ENCODE peak calls at places on chromosome 1, in ten cellular contexts. One of them, this sample, is unnamed.

GRCh38 chr1:225526878-225527277 is 99.0 kb upstream of the LBR start:
- DNase-seq in NT2/D1: no peak
- DNase-seq in adipocyte: no peak
- DNase-seq in DND-41: no peak
- DNase-seq in tibial artery: no peak
- DNase-seq in pancreas: no peak
- DNase-seq in fibroblast of lung: no peak
- DNase-seq in CD8-positive, alpha-beta T cell: no peak
- DNase-seq in heart left ventricle: no peak
- DNase-seq in upper lobe of right lung: no peak
- DNase-seq in this sample: no peak

GRCh38 chr1:65026235-65026634 is 59.9 kb upstream of the JAK1 start:
- DNase-seq in heart left ventricle: no peak
- DNase-seq in fibroblast of lung: no peak
- DNase-seq in CD8-positive, alpha-beta T cell: no peak
- DNase-seq in upper lobe of right lung: no peak
- DNase-seq in adipocyte: no peak
- DNase-seq in tibial artery: no peak
- DNase-seq in pancreas: no peak
- DNase-seq in NT2/D1: peak; percentile 55
- DNase-seq in DND-41: no peak
- DNase-seq in this sample: no peak

GRCh38 chr1:61119085-61119484 is 36.7 kb downstream of the NFIA start:
- DNase-seq in DND-41: no peak
- DNase-seq in tibial artery: no peak
- DNase-seq in fibroblast of lung: no peak
- DNase-seq in adipocyte: no peak
- DNase-seq in upper lobe of right lung: no peak
- DNase-seq in pancreas: no peak
- DNase-seq in NT2/D1: no peak
- DNase-seq in heart left ventricle: no peak
- DNase-seq in CD8-positive, alpha-beta T cell: no peak
- DNase-seq in this sample: no peak

GRCh38 chr1:226248091-226248490 is 24.6 kb downstream of the MIXL1 start:
- DNase-seq in fibroblast of lung: peak; percentile 68
- DNase-seq in pancreas: no peak
- DNase-seq in DND-41: no peak
- DNase-seq in upper lobe of right lung: no peak
- DNase-seq in heart left ventricle: no peak
- DNase-seq in adipocyte: peak; percentile 90
- DNase-seq in NT2/D1: no peak
- DNase-seq in CD8-positive, alpha-beta T cell: no peak
- DNase-seq in tibial artery: no peak
- DNase-seq in this sample: no peak

GRCh38 chr1:97911266-97912215 is 9.3 kb downstream of the DPYD start:
- DNase-seq in DND-41: peak; percentile 68
- DNase-seq in heart left ventricle: no peak
- DNase-seq in NT2/D1: no peak
- DNase-seq in upper lobe of right lung: no peak
- DNase-seq in fibroblast of lung: no peak
- DNase-seq in CD8-positive, alpha-beta T cell: no peak
- DNase-seq in tibial artery: no peak
- DNase-seq in pancreas: no peak
- DNase-seq in adipocyte: peak; percentile 52
- DNase-seq in this sample: no peak

GRCh38 chr1:185444651-185445050 is 127.6 kb upstream of the IVNS1ABP start:
- DNase-seq in fibroblast of lung: no peak
- DNase-seq in adipocyte: no peak
- DNase-seq in tibial artery: no peak
- DNase-seq in heart left ventricle: no peak
- DNase-seq in pancreas: no peak
- DNase-seq in CD8-positive, alpha-beta T cell: no peak
- DNase-seq in NT2/D1: no peak
- DNase-seq in upper lobe of right lung: no peak
- DNase-seq in DND-41: no peak
- DNase-seq in this sample: no peak

GRCh38 chr1:232426801-232427200 is 203.1 kb downstream of the SIPA1L2 start:
- DNase-seq in CD8-positive, alpha-beta T cell: no peak
- DNase-seq in tibial artery: no peak
- DNase-seq in adipocyte: no peak
- DNase-seq in upper lobe of right lung: no peak
- DNase-seq in pancreas: no peak
- DNase-seq in heart left ventricle: no peak
- DNase-seq in NT2/D1: no peak
- DNase-seq in fibroblast of lung: no peak
- DNase-seq in DND-41: no peak
- DNase-seq in this sample: no peak

GRCh38 chr1:148315081-148315811 is 163.2 kb upstream of the NBPF11 start:
- DNase-seq in DND-41: no peak
- DNase-seq in NT2/D1: no peak
- DNase-seq in adipocyte: no peak
- DNase-seq in pancreas: no peak
- DNase-seq in tibial artery: no peak
- DNase-seq in upper lobe of right lung: no peak
- DNase-seq in CD8-positive, alpha-beta T cell: no peak
- DNase-seq in fibroblast of lung: no peak
- DNase-seq in heart left ventricle: no peak
- DNase-seq in this sample: no peak

GRCh38 chr1:62593825-62594394 is 3.4 kb upstream of the ANGPTL3 start:
- DNase-seq in fibroblast of lung: peak; percentile 16
- DNase-seq in heart left ventricle: no peak
- DNase-seq in tibial artery: no peak
- DNase-seq in NT2/D1: no peak
- DNase-seq in CD8-positive, alpha-beta T cell: no peak
- DNase-seq in pancreas: no peak
- DNase-seq in upper lobe of right lung: no peak
- DNase-seq in DND-41: no peak
- DNase-seq in adipocyte: peak; percentile 66
- DNase-seq in this sample: no peak

GRCh38 chr1:43853161-43853921 is 80.3 kb upstream of the ARTN start:
- DNase-seq in heart left ventricle: peak; percentile 84
- DNase-seq in DND-41: peak; percentile 86
- DNase-seq in CD8-positive, alpha-beta T cell: peak; percentile 6
- DNase-seq in fibroblast of lung: peak; percentile 87
- DNase-seq in NT2/D1: no peak
- DNase-seq in upper lobe of right lung: peak; percentile 79
- DNase-seq in pancreas: peak; percentile 74
- DNase-seq in tibial artery: peak; percentile 55
- DNase-seq in adipocyte: no peak
- DNase-seq in this sample: no peak

GRCh38 chr1:33305016-33305415 is 15.9 kb downstream of the A3GALT2 start:
- DNase-seq in tibial artery: no peak
- DNase-seq in NT2/D1: no peak
- DNase-seq in DND-41: no peak
- DNase-seq in upper lobe of right lung: peak; percentile 5
- DNase-seq in heart left ventricle: no peak
- DNase-seq in pancreas: no peak
- DNase-seq in CD8-positive, alpha-beta T cell: no peak
- DNase-seq in fibroblast of lung: no peak
- DNase-seq in adipocyte: no peak
- DNase-seq in this sample: no peak

GRCh38 chr1:248850124-248850523 is 8.8 kb downstream of the ZNF692 start:
- DNase-seq in upper lobe of right lung: peak; percentile 57
- DNase-seq in DND-41: no peak
- DNase-seq in adipocyte: no peak
- DNase-seq in fibroblast of lung: no peak
- DNase-seq in heart left ventricle: no peak
- DNase-seq in pancreas: no peak
- DNase-seq in tibial artery: no peak
- DNase-seq in NT2/D1: no peak
- DNase-seq in CD8-positive, alpha-beta T cell: no peak
- DNase-seq in this sample: no peak
- H3K36me3 ChIP-seq in upper lobe of right lung: peaks cover 61% of the 10 kb centered on the region
- H3K36me3 ChIP-seq in DND-41: peaks cover 98% of the 10 kb centered on the region
- H3K36me3 ChIP-seq in adipocyte: peaks cover 71% of the 10 kb centered on the region
- H3K36me3 ChIP-seq in fibroblast of lung: peaks cover 28% of the 10 kb centered on the region
- H3K36me3 ChIP-seq in heart left ventricle: peaks cover 74% of the 10 kb centered on the region
- H3K36me3 ChIP-seq in pancreas: peaks cover 3% of the 10 kb centered on the region
- H3K36me3 ChIP-seq in tibial artery: peaks cover 63% of the 10 kb centered on the region
- H3K36me3 ChIP-seq in NT2/D1: peaks cover 98% of the 10 kb centered on the region
- H3K36me3 ChIP-seq in CD8-positive, alpha-beta T cell: peaks cover 38% of the 10 kb centered on the region
- H3K36me3 ChIP-seq in this sample: peaks cover 54% of the 10 kb centered on the region

DNA sequence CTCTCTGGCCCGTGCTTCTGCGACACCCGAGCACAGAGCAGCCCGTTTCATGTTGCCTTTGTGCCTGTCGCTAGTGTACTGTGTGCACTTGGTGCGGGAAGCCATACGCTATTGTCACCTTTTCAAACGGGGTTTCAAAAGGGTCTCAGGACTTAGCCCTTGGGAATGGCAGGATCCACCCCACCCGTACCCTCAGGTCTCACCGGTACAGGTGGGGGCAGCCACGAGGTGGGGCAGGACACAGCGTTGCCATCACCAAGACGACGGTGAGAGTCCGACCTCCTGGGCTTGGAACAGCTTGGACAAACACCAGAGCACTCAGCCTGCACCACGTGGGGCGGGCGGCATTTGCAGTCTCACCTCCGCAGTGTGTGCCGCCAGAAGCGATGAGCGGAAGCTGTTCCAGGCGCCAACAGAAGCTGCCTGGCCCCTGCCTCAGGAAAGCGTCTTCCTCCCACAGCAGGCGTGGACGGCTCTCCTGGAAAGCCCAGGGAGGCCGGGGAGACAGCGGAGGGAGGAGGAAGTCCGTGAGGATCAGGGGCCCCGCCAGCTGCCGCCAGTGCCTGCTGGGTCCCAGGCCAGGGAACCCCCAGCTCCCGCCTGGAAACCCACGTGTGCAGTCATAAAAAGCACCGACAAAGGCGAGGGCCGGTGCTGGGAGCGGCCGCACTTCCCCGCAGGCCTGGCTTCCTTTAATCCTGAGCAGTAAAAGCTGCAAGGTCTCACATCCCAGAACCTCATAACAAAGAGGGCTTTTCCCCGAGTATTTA is 131.3 kb upstream of the ARHGEF16 start:
- DNase-seq in DND-41: no peak
- DNase-seq in pancreas: peak; percentile 70
- DNase-seq in NT2/D1: no peak
- DNase-seq in heart left ventricle: no peak
- DNase-seq in adipocyte: no peak
- DNase-seq in upper lobe of right lung: peak; percentile 89
- DNase-seq in fibroblast of lung: no peak
- DNase-seq in tibial artery: no peak
- DNase-seq in CD8-positive, alpha-beta T cell: no peak
- DNase-seq in this sample: no peak
- H3K4me1 ChIP-seq in DND-41: no peaks in the 10 kb centered on the region
- H3K4me1 ChIP-seq in pancreas: peaks cover 36% of the 10 kb centered on the region
- H3K4me1 ChIP-seq in NT2/D1: peaks cover 17% of the 10 kb centered on the region
- H3K4me1 ChIP-seq in heart left ventricle: peaks cover 4% of the 10 kb centered on the region
- H3K4me1 ChIP-seq in adipocyte: no peaks in the 10 kb centered on the region
- H3K4me1 ChIP-seq in upper lobe of right lung: peaks cover 6% of the 10 kb centered on the region
- H3K4me1 ChIP-seq in fibroblast of lung: no peaks in the 10 kb centered on the region
- H3K4me1 ChIP-seq in tibial artery: peaks cover 49% of the 10 kb centered on the region
- H3K4me1 ChIP-seq in CD8-positive, alpha-beta T cell: no peaks in the 10 kb centered on the region
- H3K4me1 ChIP-seq in this sample: peaks cover 47% of the 10 kb centered on the region

DNA sequence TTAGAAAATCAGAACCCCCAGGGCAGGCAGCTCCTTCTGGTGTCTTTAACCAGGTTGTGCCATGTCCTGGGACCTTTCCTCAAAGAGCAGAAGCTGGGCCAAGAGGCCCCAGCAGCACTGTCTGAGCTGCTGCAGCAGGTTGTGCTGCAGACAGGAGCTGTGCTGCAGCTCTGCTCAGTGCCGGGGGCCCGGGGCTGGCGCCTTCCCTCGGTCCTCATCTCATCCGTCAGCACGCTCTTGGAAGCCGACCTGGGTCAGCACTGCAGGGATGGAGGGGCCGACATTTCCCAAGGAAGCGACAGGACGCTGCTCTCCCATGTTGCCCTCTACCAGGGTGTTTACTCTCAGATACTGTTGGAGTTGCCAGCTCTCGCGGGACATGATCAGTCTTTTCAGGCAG is 11.7 kb downstream of the URB2 start:
- DNase-seq in CD8-positive, alpha-beta T cell: no peak
- DNase-seq in fibroblast of lung: no peak
- DNase-seq in pancreas: no peak
- DNase-seq in upper lobe of right lung: no peak
- DNase-seq in adipocyte: no peak
- DNase-seq in DND-41: no peak
- DNase-seq in tibial artery: no peak
- DNase-seq in NT2/D1: no peak
- DNase-seq in heart left ventricle: no peak
- DNase-seq in this sample: no peak
- H3K36me3 ChIP-seq in CD8-positive, alpha-beta T cell: peaks cover 13% of the 10 kb centered on the region
- H3K36me3 ChIP-seq in fibroblast of lung: peaks cover 6% of the 10 kb centered on the region
- H3K36me3 ChIP-seq in pancreas: no peaks in the 10 kb centered on the region
- H3K36me3 ChIP-seq in upper lobe of right lung: peaks cover 59% of the 10 kb centered on the region
- H3K36me3 ChIP-seq in adipocyte: peaks cover 47% of the 10 kb centered on the region
- H3K36me3 ChIP-seq in DND-41: peaks cover 83% of the 10 kb centered on the region
- H3K36me3 ChIP-seq in tibial artery: peaks cover 56% of the 10 kb centered on the region
- H3K36me3 ChIP-seq in NT2/D1: peaks cover 93% of the 10 kb centered on the region
- H3K36me3 ChIP-seq in heart left ventricle: peaks cover 52% of the 10 kb centered on the region
- H3K36me3 ChIP-seq in this sample: peaks cover 42% of the 10 kb centered on the region

GRCh38 chr1:207020016-207020708 is 12.4 kb downstream of the C1orf116 start:
- DNase-seq in NT2/D1: no peak
- DNase-seq in DND-41: no peak
- DNase-seq in fibroblast of lung: no peak
- DNase-seq in adipocyte: no peak
- DNase-seq in upper lobe of right lung: no peak
- DNase-seq in CD8-positive, alpha-beta T cell: no peak
- DNase-seq in heart left ventricle: no peak
- DNase-seq in tibial artery: no peak
- DNase-seq in pancreas: no peak
- DNase-seq in this sample: no peak

GRCh38 chr1:207019161-207019560 is 13.4 kb downstream of the C1orf116 start:
- DNase-seq in NT2/D1: no peak
- DNase-seq in fibroblast of lung: no peak
- DNase-seq in upper lobe of right lung: no peak
- DNase-seq in tibial artery: no peak
- DNase-seq in adipocyte: no peak
- DNase-seq in CD8-positive, alpha-beta T cell: no peak
- DNase-seq in heart left ventricle: no peak
- DNase-seq in pancreas: no peak
- DNase-seq in DND-41: no peak
- DNase-seq in this sample: no peak

GRCh38 chr1:207021876-207022596 is 10.5 kb downstream of the C1orf116 start:
- DNase-seq in fibroblast of lung: no peak
- DNase-seq in adipocyte: no peak
- DNase-seq in CD8-positive, alpha-beta T cell: no peak
- DNase-seq in NT2/D1: no peak
- DNase-seq in upper lobe of right lung: no peak
- DNase-seq in pancreas: no peak
- DNase-seq in heart left ventricle: no peak
- DNase-seq in tibial artery: no peak
- DNase-seq in DND-41: no peak
- DNase-seq in this sample: no peak

GRCh38 chr1:207021139-207021861 is 11.3 kb downstream of the C1orf116 start:
- DNase-seq in pancreas: no peak
- DNase-seq in tibial artery: no peak
- DNase-seq in CD8-positive, alpha-beta T cell: no peak
- DNase-seq in fibroblast of lung: peak; percentile 11
- DNase-seq in heart left ventricle: no peak
- DNase-seq in upper lobe of right lung: no peak
- DNase-seq in adipocyte: peak; percentile 14
- DNase-seq in DND-41: no peak
- DNase-seq in NT2/D1: no peak
- DNase-seq in this sample: no peak

DNA sequence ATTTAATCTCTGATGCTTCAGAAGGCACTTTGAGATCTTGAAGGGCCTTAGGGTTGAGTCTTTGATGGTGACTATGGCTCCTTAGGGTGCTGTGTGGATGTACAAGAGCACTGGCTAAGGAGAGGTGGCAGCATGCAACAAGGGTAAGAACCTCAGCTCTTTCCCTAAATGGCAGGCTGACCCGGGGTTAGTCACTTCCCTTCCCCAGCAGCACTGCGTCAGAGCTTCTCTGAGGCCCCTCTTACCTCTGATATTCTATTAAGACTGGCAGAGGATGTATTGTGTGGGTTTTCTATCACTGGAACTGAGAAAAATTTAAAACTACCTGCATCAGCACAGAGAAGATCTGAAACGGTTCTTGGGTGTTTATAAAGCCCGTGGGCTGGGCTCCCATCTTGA is 11.8 kb downstream of the C1orf116 start:
- DNase-seq in fibroblast of lung: no peak
- DNase-seq in upper lobe of right lung: no peak
- DNase-seq in DND-41: no peak
- DNase-seq in CD8-positive, alpha-beta T cell: no peak
- DNase-seq in NT2/D1: no peak
- DNase-seq in heart left ventricle: no peak
- DNase-seq in adipocyte: no peak
- DNase-seq in pancreas: no peak
- DNase-seq in tibial artery: no peak
- DNase-seq in this sample: no peak
- H3K4me1 ChIP-seq in fibroblast of lung: peaks cover 7% of the 10 kb centered on the region
- H3K4me1 ChIP-seq in upper lobe of right lung: peaks cover 26% of the 10 kb centered on the region
- H3K4me1 ChIP-seq in DND-41: no peaks in the 10 kb centered on the region
- H3K4me1 ChIP-seq in CD8-positive, alpha-beta T cell: no peaks in the 10 kb centered on the region
- H3K4me1 ChIP-seq in NT2/D1: peaks cover 3% of the 10 kb centered on the region
- H3K4me1 ChIP-seq in heart left ventricle: no peaks in the 10 kb centered on the region
- H3K4me1 ChIP-seq in adipocyte: peaks cover 12% of the 10 kb centered on the region
- H3K4me1 ChIP-seq in pancreas: peaks cover 27% of the 10 kb centered on the region
- H3K4me1 ChIP-seq in tibial artery: peaks cover 19% of the 10 kb centered on the region
- H3K4me1 ChIP-seq in this sample: peaks cover 17% of the 10 kb centered on the region